ENCODE peak calls at places on chromosomes 16 and 17, in ten cellular contexts. E is GM06990, Y is body of pancreas, C is omental fat pad, N is K562, A is fibroblast of mammary gland, L is lower lobe of right lung, I is nephron progenitor cell, P is transverse colon, G is AG10803. V is an unnamed sample.

GRCh38 chr17:35973333-35974260 is 7.7 kb downstream of the CCL16 start:
- DNase-seq in N (no peak), Y (peak), G (peak), L (no peak), P (no peak), A (no peak), E (no peak), C (no peak), I (no peak), V (no peak)

GRCh38 chr16:73864868-73865267 is 431.7 kb upstream of the PSMD7 start:
- DNase-seq in E (no peak), I (no peak), C (no peak), Y (no peak), N (no peak), G (no peak), A (no peak), L (no peak), P (no peak), V (no peak)

GRCh38 chr16:72621651-72622050 is 426.3 kb downstream of the ZFHX3 start:
- DNase-seq in Y (no peak), I (no peak), L (no peak), E (no peak), C (no peak), G (peak), N (no peak), A (peak), P (no peak), V (no peak)

GRCh38 chr17:49964539-49965521 is 4.2 kb upstream of the DLX4 start:
- DNase-seq in Y (no peak), E (no peak), C (no peak), A (no peak), G (no peak), P (no peak), L (no peak), I (no peak), N (no peak), V (no peak)

GRCh38 chr17:1796800-1797199 is 32.9 kb downstream of the SMYD4 start:
- DNase-seq in G (no peak), N (no peak), I (no peak), E (no peak), A (no peak), C (no peak), P (no peak), L (no peak), Y (no peak), V (no peak)

GRCh38 chr16:57113042-57113453 is 20.7 kb downstream of the CPNE2 start:
- DNase-seq in N (no peak), Y (no peak), G (peak), P (no peak), L (no peak), A (peak), C (no peak), E (no peak), I (no peak), V (no peak)

GRCh38 chr16:56988948-56989945 is at the start of gene NLRC5:
- DNase-seq in E (peak), A (peak), N (no peak), I (peak), P (peak), L (peak), Y (peak), G (peak), C (peak), V (peak)

GRCh38 chr16:54374136-54374535 is 87.5 kb upstream of the IRX3 start:
- DNase-seq in N (no peak), P (no peak), L (no peak), C (no peak), A (no peak), E (no peak), Y (no peak), G (no peak), I (no peak), V (no peak)

GRCh38 chr16:24858219-24859041 is 12.7 kb downstream of the SLC5A11 start:
- DNase-seq in P (peak), A (peak), L (peak), I (peak), E (no peak), G (peak), C (no peak), N (peak), Y (peak), V (no peak)

GRCh38 chr16:89093602-89094251 is at the start of gene ACSF3:
- DNase-seq in G (peak), L (peak), A (peak), Y (peak), C (no peak), I (peak), P (peak), E (peak), N (peak), V (peak)

GRCh38 chr16:31200821-31201510 is 1.6 kb downstream of the PYCARD start:
- DNase-seq in A (peak), Y (no peak), P (no peak), C (no peak), L (no peak), G (no peak), E (no peak), I (no peak), N (peak), V (peak)

GRCh38 chr16:49700928-49701685 is 154.8 kb downstream of the ZNF423 start:
- DNase-seq in G (no peak), A (no peak), L (no peak), E (no peak), C (no peak), N (no peak), P (no peak), I (no peak), Y (no peak), V (no peak)

GRCh38 chr17:41678411-41678906 is 10.2 kb upstream of the EIF1 start:
- DNase-seq in Y (no peak), I (no peak), G (no peak), E (no peak), L (no peak), A (no peak), C (no peak), P (no peak), N (peak), V (no peak)

GRCh38 chr16:16028311-16028999 is 79.0 kb downstream of the ABCC1 start:
- DNase-seq in Y (no peak), C (no peak), P (peak), G (no peak), I (no peak), E (no peak), N (no peak), L (no peak), A (no peak), V (no peak)

GRCh38 chr16:55622930-55623561 is 32.7 kb upstream of the SLC6A2 start:
- DNase-seq in N (peak), P (no peak), A (no peak), E (no peak), I (peak), L (no peak), G (no peak), Y (peak), C (no peak), V (peak)

GRCh38 chr16:67563708-67564468 is 1.6 kb downstream of the CTCF start:
- DNase-seq in A (peak), C (no peak), P (peak), N (peak), I (no peak), E (no peak), L (peak), Y (peak), G (peak), V (no peak)

GRCh38 chr16:21163576-21163975 is 5.1 kb downstream of the LDAF1 start:
- DNase-seq in P (no peak), N (no peak), G (no peak), L (no peak), Y (no peak), C (no peak), A (no peak), E (no peak), I (no peak), V (no peak)

GRCh38 chr16:25553711-25554436 is 137.9 kb upstream of the HS3ST4 start:
- DNase-seq in E (no peak), Y (no peak), P (no peak), C (no peak), G (peak), A (peak), I (no peak), N (peak), L (no peak), V (no peak)

GRCh38 chr17:34307110-34307509 is 12.1 kb upstream of the CCL8 start:
- DNase-seq in E (peak), P (no peak), I (no peak), Y (no peak), C (no peak), N (no peak), A (peak), L (no peak), G (peak), V (no peak)

GRCh38 chr17:59372138-59372751 is 40.8 kb downstream of the YPEL2 start:
- DNase-seq in G (peak), L (no peak), E (peak), A (peak), I (no peak), P (peak), N (peak), Y (no peak), C (no peak), V (no peak)

GRCh38 chr17:19759934-19760530 is 11.9 kb upstream of the ALDH3A1 start:
- DNase-seq in G (no peak), L (no peak), I (no peak), N (no peak), A (no peak), C (peak), P (no peak), E (no peak), Y (no peak), V (no peak)

GRCh38 chr17:50288306-50288705 is 14.0 kb downstream of the TMEM92 start:
- DNase-seq in P (no peak), A (no peak), L (peak), C (no peak), I (no peak), G (no peak), E (no peak), N (no peak), Y (no peak), V (no peak)

GRCh38 chr16:50833929-50834328 is 92.0 kb downstream of the CYLD start:
- DNase-seq in A (no peak), C (no peak), E (no peak), I (no peak), N (no peak), P (no peak), Y (no peak), G (no peak), L (no peak), V (no peak)

GRCh38 chr17:68596411-68596945 is 4.7 kb downstream of the FAM20A start:
- DNase-seq in L (no peak), P (no peak), C (no peak), I (no peak), N (no peak), G (no peak), A (no peak), Y (no peak), E (no peak), V (no peak)

GRCh38 chr17:59377410-59377809 is 46.0 kb downstream of the YPEL2 start:
- DNase-seq in L (no peak), A (peak), N (no peak), P (no peak), C (no peak), E (no peak), G (peak), Y (no peak), I (no peak), V (no peak)

DNA sequence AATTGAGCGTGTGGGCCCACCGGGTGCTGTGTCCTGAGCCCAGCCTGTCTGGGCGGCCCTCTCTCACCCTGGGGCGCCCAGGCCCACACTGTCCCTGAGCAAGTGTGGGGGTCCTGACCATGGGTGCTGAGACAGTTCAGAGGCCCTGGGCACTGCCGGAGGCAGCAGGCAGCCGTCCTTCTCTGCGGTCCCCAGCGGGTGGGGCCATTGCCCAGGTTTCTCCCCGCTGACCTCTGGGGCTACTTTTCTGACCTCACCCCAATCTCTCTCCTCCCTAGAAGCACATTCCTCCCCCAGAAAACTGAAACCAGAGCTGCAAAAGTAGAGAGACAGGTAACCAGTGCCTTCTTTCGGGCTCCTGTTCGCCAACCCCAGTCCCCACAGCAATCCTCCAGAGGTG is 36.0 kb upstream of the PVALEF start:
- DNase-seq in P (no peak), E (no peak), L (no peak), N (no peak), Y (no peak), C (no peak), G (no peak), I (no peak), A (no peak), V (no peak)
- TF ChIP-seq CTCF in P (no peak), E (no peak), L (no peak), N (peak), Y (no peak), C (no peak), G (no peak), I (no peak), A (no peak), V (no peak)

GRCh38 chr16:75535901-75536300 is at the start of gene CHST5:
- DNase-seq in C (no peak), N (no peak), L (no peak), I (no peak), E (no peak), P (peak), G (no peak), A (no peak), Y (no peak), V (no peak)
- TF ChIP-seq CTCF in C (no peak), N (no peak), L (no peak), I (no peak), E (no peak), P (no peak), G (no peak), A (no peak), Y (no peak), V (no peak)

GRCh38 chr17:56653877-56654276 is 60.4 kb downstream of the NOG start:
- DNase-seq in A (peak), E (peak), I (peak), C (no peak), L (no peak), P (no peak), N (peak), G (peak), Y (no peak), V (peak)
- TF ChIP-seq CTCF in A (peak), E (peak), I (peak), C (no peak), L (peak), P (no peak), N (peak), G (peak), Y (no peak), V (peak)

DNA sequence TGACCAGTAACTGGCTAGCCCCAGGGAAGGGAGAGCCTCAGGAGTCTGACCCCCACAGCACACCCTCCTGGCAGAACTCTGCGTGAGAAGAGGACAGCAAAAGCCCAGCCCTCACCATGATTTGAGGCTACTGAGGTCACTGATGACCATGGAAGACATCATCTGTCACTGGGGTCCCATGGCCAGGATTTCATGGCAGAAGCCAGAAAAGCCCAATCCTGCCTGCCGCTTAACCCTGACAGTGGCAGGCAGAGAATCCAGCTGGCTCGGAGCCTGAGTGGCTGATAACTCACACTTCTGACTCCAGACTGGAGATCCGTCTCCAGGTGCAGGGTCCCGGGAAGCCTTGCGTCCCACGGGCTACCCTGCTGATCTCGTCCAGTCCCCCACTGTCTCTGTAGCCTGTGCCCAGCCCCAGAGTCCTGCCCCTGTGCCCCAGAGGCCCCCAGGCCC is 17.5 kb downstream of the GRIN2C start:
- DNase-seq in I (no peak), Y (no peak), N (no peak), P (no peak), E (no peak), C (no peak), G (no peak), L (no peak), A (peak), V (no peak)
- TF ChIP-seq CTCF in I (no peak), Y (no peak), N (no peak), P (no peak), E (no peak), C (no peak), G (no peak), L (no peak), A (no peak), V (no peak)

DNA sequence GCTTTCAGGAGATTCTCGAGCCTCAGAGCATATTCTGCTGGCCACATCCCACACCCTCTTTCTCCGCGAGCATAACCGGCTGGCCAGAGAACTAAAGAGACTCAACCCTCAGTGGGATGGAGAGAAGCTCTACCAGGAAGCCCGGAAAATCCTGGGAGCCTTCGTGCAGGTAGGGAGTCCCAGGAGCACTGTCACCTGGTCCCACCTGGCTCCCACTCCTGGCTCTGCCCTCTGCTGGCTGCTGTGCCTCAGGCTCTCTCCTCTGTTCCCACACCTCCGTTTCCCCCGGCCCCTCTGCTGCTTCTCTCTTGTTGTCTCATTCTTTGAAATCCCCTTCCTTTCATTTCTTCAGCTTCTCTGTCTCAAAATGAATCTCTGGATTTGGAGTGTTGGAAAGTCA is 16.4 kb downstream of the LPO start:
- DNase-seq in N (no peak), C (no peak), G (no peak), E (no peak), Y (no peak), A (no peak), I (no peak), L (no peak), P (no peak), V (no peak)
- TF ChIP-seq CTCF in N (peak), C (no peak), G (no peak), E (peak), Y (peak), A (no peak), I (no peak), L (no peak), P (no peak), V (no peak)

GRCh38 chr17:63880706-63881105 is 1.0 kb downstream of the GH2 start:
- DNase-seq in P (no peak), E (no peak), L (no peak), N (no peak), G (no peak), C (no peak), A (no peak), Y (no peak), I (no peak), V (no peak)

DNA sequence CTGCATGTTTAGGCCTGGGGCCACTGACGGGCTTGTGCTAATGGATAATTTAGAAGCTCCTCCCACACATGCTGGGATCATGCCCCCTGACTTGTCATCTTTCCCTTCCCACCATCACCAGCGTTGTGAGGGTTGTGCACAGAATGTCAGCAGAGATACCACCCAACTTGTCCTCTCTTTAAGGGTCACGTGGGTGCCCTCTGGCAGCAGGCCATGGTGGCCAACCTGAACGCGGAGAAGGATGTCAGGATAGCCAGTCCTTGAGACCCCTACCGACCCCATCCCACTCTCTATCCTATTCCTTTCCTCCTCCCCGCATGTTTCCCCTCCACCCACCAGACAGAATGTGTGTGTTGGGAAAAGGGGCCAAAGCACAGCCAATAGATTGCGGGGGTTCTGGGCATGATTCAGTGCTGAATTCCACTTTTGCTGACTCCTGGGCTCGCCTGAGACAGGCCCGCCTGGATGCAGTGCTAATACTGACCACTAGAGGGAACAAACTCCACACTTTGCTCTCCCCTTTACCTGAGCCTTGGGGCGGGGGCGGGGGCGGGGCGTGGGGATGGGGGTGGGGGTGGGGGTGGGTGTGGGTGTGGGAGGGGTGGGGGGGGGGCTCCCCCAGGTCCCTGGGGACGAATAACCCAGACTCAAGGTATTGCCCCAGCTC is at the start of gene GH2:
- DNase-seq in P (peak), G (peak), L (no peak), I (peak), Y (peak), A (peak), C (peak), E (no peak), N (peak), V (peak)
- TF ChIP-seq CTCF in P (peak), G (peak), L (peak), I (peak), Y (peak), A (peak), C (no peak), E (peak), N (peak), V (peak)

DNA sequence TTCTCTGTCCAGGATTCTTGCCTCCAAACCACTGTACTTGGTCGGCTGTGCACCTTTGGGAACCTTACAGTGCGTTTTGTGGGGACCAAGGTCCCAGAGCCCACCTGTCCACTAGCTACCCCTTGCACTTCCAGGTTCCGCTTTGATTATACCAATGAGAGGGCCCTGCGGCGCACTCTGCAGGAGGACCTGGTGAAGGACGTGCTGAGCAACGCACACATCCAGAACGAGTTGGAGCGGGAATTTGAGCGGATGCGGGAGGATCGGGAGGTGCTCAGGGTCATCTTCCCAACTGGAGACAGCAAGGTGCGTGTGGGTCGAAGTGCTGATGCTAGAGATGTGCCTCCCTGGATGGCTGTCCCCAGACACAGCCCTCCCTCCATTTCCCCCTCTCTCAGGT is 18.8 kb downstream of the POLR2A start:
- DNase-seq in G (no peak), E (no peak), I (no peak), A (no peak), Y (no peak), N (peak), C (no peak), P (no peak), L (no peak), V (peak)
- TF ChIP-seq CTCF in G (no peak), E (peak), I (no peak), A (peak), Y (peak), N (peak), C (no peak), P (no peak), L (peak), V (no peak)

GRCh38 chr17:76458580-76459490 is 5.9 kb upstream of the UBE2O start:
- DNase-seq in C (no peak), E (no peak), P (peak), G (peak), A (peak), I (peak), N (peak), Y (peak), L (no peak), V (peak)
- TF ChIP-seq CTCF in C (no peak), E (peak), P (peak), G (peak), A (peak), I (peak), N (peak), Y (peak), L (peak), V (peak)

GRCh38 chr17:80890551-80890930 is 101.1 kb upstream of the CHMP6 start:
- DNase-seq in E (no peak), A (no peak), L (peak), Y (no peak), G (no peak), I (no peak), P (no peak), N (no peak), C (no peak), V (no peak)
- TF ChIP-seq CTCF in E (no peak), A (no peak), L (no peak), Y (no peak), G (no peak), I (no peak), P (no peak), N (no peak), C (no peak), V (no peak)